ENCODE peak calls at places on chromosomes 6 and 20, in nine cellular contexts. A is tibial artery, N is mucosa of descending colon, U is ovary, V is NB4, F is PC-3, H is AG09309, X is heart right ventricle, R is endodermal cell. Y is an unnamed sample.

GRCh38 chr20:58393299-58393698 is 4.3 kb downstream of the VAPB start:
- DNase-seq in A (no peak), X (no peak), H (no peak), F (no peak), V (no peak), U (no peak), R (no peak), N (no peak), Y (no peak)

GRCh38 chr6:25337431-25337830 is 58.3 kb downstream of the CARMIL1 start:
- DNase-seq in H (no peak), N (no peak), U (no peak), A (no peak), V (no peak), F (no peak), X (no peak), R (no peak), Y (no peak)

GRCh38 chr6:70280462-70280861 is 22.4 kb downstream of the COL9A1 start:
- DNase-seq in U (no peak), H (no peak), X (no peak), A (no peak), V (no peak), N (peak), R (peak), F (no peak), Y (no peak)

GRCh38 chr6:74510878-74511277 is 695.0 kb downstream of the COL12A1 start:
- DNase-seq in A (no peak), U (no peak), X (no peak), H (no peak), R (no peak), N (no peak), F (peak), V (no peak), Y (peak)

GRCh38 chr6:134560019-134560418 is 242.1 kb upstream of the SGK1 start:
- DNase-seq in N (no peak), X (no peak), A (no peak), V (no peak), H (no peak), R (no peak), U (no peak), F (no peak), Y (no peak)

GRCh38 chr20:24872291-24873014 is 76.6 kb upstream of the CST7 start:
- DNase-seq in F (no peak), A (no peak), U (no peak), V (no peak), N (no peak), H (no peak), R (no peak), X (no peak), Y (no peak)

GRCh38 chr6:22732186-22732970 is 163.0 kb downstream of the HDGFL1 start:
- DNase-seq in V (no peak), N (no peak), X (no peak), U (no peak), H (no peak), F (no peak), R (no peak), A (no peak), Y (no peak)

GRCh38 chr6:11580686-11581085 is 43.1 kb downstream of the TMEM170B start:
- DNase-seq in X (no peak), F (no peak), V (peak), N (no peak), H (no peak), R (no peak), U (no peak), A (no peak), Y (peak)

GRCh38 chr6:1474205-1474604 is 84.8 kb downstream of the FOXF2 start:
- DNase-seq in R (peak), H (no peak), A (no peak), U (no peak), X (no peak), V (no peak), F (peak), N (no peak), Y (no peak)
- TF ChIP-seq CTCF in R (peak), H (no peak), A (no peak), U (no peak), X (no peak), V (no peak), F (peak), N (no peak), Y (peak)

DNA sequence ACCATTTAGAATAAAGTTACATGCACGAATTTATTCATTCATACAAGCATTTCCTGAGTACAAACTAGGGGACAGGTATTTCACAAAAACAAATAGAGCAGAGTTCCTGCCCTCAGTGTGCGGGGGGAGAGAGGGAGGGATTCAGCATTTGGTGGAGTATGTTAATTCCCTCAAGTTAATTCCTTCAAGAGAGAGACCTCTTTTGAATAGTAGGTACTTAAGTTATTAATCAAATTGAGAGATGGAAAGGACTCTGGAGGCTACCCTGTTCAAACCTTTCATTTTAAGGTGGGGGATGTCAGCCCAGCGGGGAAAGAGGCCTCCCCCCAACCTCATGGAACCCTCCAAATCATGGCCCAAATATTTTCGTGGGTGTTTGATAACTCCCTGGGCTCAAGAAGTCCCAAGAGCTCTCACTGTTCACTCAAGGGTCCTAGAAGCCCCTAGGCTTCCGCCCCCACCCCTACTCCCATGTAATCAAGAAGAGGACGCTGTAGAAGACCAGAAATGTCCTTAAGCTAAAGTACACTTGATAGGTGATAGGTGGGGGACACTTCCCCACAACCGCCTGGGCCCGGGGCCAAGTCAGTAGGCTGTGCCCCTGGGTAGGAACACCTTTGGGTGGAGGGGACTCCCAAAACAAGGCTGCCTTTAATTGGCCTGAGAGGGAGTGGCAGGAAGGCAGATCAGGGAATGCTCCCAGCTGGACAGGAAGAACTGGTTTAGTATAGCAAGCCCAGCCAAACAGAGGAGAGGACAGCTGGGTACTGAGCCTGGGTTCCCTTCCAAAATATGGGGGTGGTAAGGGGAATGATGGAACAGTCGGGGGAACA is 2.9 kb downstream of the SDC4 start:
- DNase-seq in U (no peak), N (peak), A (peak), V (no peak), F (peak), R (no peak), X (no peak), H (no peak), Y (peak)
- H3K4me3 ChIP-seq in U (no peak), N (no peak), A (peak), V (no peak), F (peak), R (peak), X (peak), H (peak), Y (peak)

GRCh38 chr6:160455484-160456213 is 107.5 kb downstream of the SLC22A3 start:
- DNase-seq in H (no peak), F (peak), V (peak), U (peak), X (peak), N (peak), R (peak), A (peak), Y (peak)
- TF ChIP-seq CTCF in H (peak), F (peak), V (peak), U (peak), X (peak), N (peak), R (peak), A (peak), Y (peak)

DNA sequence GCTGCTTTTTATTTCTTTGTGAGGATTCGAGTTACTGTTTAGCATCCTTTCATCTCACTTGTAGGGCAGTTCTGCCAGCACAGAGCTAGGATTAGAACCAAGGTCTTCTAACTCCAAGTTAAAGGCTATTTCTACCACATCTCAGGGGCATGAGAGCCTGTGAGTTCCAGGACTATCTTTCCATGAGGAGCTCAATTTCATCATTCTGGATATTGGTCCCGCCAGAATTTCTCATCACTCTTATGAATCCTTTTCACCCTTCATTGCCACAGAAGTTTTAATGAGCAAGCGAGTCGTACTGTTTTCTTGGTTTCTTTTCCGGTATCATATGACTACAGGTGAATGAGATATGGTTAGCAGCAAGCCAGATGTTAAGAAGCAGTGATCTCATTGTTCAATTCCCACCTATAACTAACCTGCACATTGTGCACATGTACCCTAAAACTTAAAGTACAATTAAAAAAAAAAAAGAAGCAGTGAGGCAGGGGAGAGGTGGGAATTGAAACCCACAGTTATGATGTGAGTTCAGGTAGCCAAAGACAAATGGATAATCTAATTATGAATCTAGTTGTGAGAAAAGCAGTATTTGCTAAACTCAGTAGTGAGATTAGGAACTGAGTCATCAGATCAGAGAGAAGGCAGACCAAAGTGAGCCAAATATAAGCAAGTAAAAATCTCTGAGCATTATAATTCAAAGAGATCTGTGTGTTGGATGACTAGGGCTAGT is 78.0 kb upstream of the ELOVL5 start:
- DNase-seq in X (no peak), N (no peak), H (no peak), U (no peak), V (no peak), F (peak), A (no peak), R (no peak), Y (no peak)
- H3K4me3 ChIP-seq in X (no peak), N (no peak), H (no peak), U (no peak), V (no peak), F (no peak), A (no peak), R (no peak), Y (no peak)

DNA sequence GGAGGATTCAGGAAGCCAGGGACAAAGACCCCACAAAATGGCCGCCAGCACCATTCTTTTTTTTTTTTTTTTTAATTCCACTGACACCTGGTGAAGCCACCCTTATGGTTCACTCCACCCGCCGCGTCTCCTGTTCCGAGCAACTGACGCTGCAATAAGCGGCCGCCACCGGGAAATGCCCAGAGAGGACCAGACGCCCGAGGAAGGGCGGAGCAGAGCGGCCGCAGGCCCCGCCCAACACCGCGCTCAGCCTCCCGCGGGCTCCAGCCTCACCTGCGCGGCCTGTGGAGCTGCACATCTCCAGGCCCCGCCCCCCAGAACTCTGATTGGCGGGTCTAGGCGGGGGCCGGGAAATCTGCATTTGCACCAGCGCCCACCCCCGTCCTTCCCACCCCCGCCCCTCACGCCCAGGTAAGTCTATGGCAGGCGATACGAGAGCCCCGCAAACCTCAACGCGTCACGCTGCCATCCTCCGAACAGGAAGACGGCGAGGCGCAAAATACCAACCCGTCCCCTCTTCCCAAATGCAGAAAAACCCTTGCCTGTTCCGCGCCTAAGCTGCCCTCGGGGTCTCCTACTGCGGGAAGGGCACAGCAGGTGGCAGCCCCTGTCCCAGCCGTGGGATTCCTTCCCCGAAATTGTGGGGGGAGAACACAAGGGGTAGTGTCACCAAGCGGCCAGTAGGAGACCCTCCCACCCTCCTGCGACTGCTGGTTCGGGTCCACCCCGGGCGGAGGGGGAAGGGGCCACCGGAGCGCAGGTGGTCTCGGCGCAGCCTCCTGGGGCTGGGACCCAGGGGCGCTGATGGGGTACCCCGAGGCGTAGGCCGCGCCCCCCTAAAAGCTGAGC is 948 bp downstream of the ATP9A start:
- DNase-seq in F (peak), R (peak), N (peak), U (peak), V (no peak), X (peak), A (peak), H (no peak), Y (peak)
- TF ChIP-seq CTCF in F (peak), R (peak), N (no peak), U (no peak), V (no peak), X (peak), A (peak), H (peak), Y (peak)

GRCh38 chr6:148814869-148815268 is 68.0 kb downstream of the UST start:
- DNase-seq in V (no peak), N (no peak), U (no peak), F (no peak), X (no peak), A (no peak), H (no peak), R (no peak), Y (no peak)
- H3K4me3 ChIP-seq in V (no peak), N (no peak), U (no peak), F (no peak), X (no peak), A (no peak), H (no peak), R (peak), Y (no peak)